ENCODE peak calls at places on chromosomes 3 and 15, in seven cellular contexts. E is activated gamma-delta T cell, N is hippocampal formation, Y is substantia nigra, D is midbrain, H is frontal cortex, W is cardiac fibroblast. Z is an unnamed sample.

GRCh38 chr3:106825962-106826605 is 551.2 kb upstream of the CCDC54 start:
- DNase-seq in E (no peak), N (no peak), Y (no peak), D (no peak), H (no peak), W (peak), Z (no peak)

GRCh38 chr3:99934984-99935797 is 117.5 kb downstream of the CMSS1 start:
- DNase-seq in E (no peak), N (no peak), Y (no peak), D (no peak), H (no peak), W (peak), Z (no peak)

GRCh38 chr3:126496894-126497850 is 20.4 kb downstream of the UROC1 start:
- DNase-seq in E (no peak), N (no peak), Y (no peak), D (no peak), H (no peak), W (no peak), Z (no peak)

GRCh38 chr3:146128179-146128578 is 32.8 kb downstream of the PLOD2 start:
- DNase-seq in E (no peak), N (no peak), Y (no peak), D (no peak), H (no peak), W (no peak), Z (no peak)

GRCh38 chr15:55218068-55218467 is 21.3 kb upstream of the RSL24D1 start:
- DNase-seq in E (no peak), N (no peak), Y (no peak), D (no peak), H (no peak), W (no peak), Z (no peak)

GRCh38 chr3:48727511-48727910 is 10.5 kb upstream of the IP6K2 start:
- DNase-seq in E (no peak), N (no peak), Y (no peak), D (no peak), H (no peak), W (no peak), Z (no peak)

GRCh38 chr15:64004582-64004981 is 41.7 kb downstream of the DAPK2 start:
- DNase-seq in E (no peak), N (no peak), Y (no peak), D (no peak), H (no peak), W (peak), Z (no peak)

GRCh38 chr3:71652786-71653419 is 69.4 kb upstream of the FOXP1 start:
- DNase-seq in E (no peak), N (peak), Y (no peak), D (peak), H (peak), W (peak), Z (no peak)

GRCh38 chr3:128849776-128850542 is 29.5 kb upstream of the ACAD9 start:
- DNase-seq in E (no peak), N (no peak), Y (no peak), D (no peak), H (no peak), W (peak), Z (no peak)

GRCh38 chr3:176767385-176767784 is 429.9 kb downstream of the TBL1XR1 start:
- DNase-seq in E (no peak), N (no peak), Y (no peak), D (no peak), H (no peak), W (peak), Z (no peak)

GRCh38 chr3:159733194-159733860 is 255.3 kb upstream of the IL12A start:
- DNase-seq in E (no peak), N (no peak), Y (no peak), D (no peak), H (no peak), W (peak), Z (no peak)

GRCh38 chr3:42830437-42831320 is 21.4 kb downstream of the ACKR2 start:
- DNase-seq in E (no peak), N (no peak), Y (no peak), D (no peak), H (no peak), W (peak), Z (no peak)

GRCh38 chr3:52456169-52456799 is 880 bp downstream of the NISCH start:
- DNase-seq in E (no peak), N (no peak), Y (no peak), D (no peak), H (peak), W (peak), Z (no peak)

GRCh38 chr15:48096813-48097212 is 24.0 kb upstream of the SLC24A5 start:
- DNase-seq in E (no peak), N (no peak), Y (no peak), D (no peak), H (peak), W (peak), Z (no peak)

GRCh38 chr15:46277994-46278885 is 643.4 kb downstream of the SQOR start:
- DNase-seq in E (no peak), N (peak), Y (no peak), D (no peak), H (no peak), W (no peak), Z (no peak)

GRCh38 chr3:173911446-173911845 is 513.9 kb downstream of the NLGN1 start:
- DNase-seq in E (no peak), N (peak), Y (no peak), D (peak), H (peak), W (no peak), Z (no peak)

GRCh38 chr3:55615039-55615693 is 128.1 kb upstream of the WNT5A start:
- DNase-seq in E (no peak), N (no peak), Y (no peak), D (no peak), H (no peak), W (no peak), Z (no peak)

GRCh38 chr3:190865828-190866227 is 3.3 kb upstream of the GMNC start:
- DNase-seq in E (no peak), N (no peak), Y (no peak), D (no peak), H (no peak), W (peak), Z (no peak)

GRCh38 chr15:41079717-41080116 is 36.4 kb downstream of the INO80 start:
- DNase-seq in E (no peak), N (no peak), Y (no peak), D (no peak), H (no peak), W (no peak), Z (no peak)

GRCh38 chr3:146589899-146590508 is 15.1 kb downstream of the PLSCR5 start:
- DNase-seq in E (no peak), N (no peak), Y (no peak), D (peak), H (peak), W (peak), Z (no peak)

GRCh38 chr15:65791335-65792129 is 561 bp downstream of the DENND4A start:
- DNase-seq in E (peak), N (peak), Y (peak), D (peak), H (peak), W (peak), Z (peak)

GRCh38 chr3:101665357-101665756 is 11.6 kb downstream of the ZBTB11 start:
- DNase-seq in E (no peak), N (no peak), Y (no peak), D (no peak), H (no peak), W (no peak), Z (no peak)

GRCh38 chr3:195446359-195446758 is 3.5 kb upstream of the ACAP2 start:
- DNase-seq in E (no peak), N (no peak), Y (no peak), D (no peak), H (no peak), W (no peak), Z (no peak)

GRCh38 chr3:14550651-14551611 is 10.8 kb upstream of the GRIP2 start:
- DNase-seq in E (no peak), N (no peak), Y (no peak), D (no peak), H (no peak), W (peak), Z (no peak)

GRCh38 chr15:67126551-67127333 is 61.3 kb downstream of the SMAD3 start:
- DNase-seq in E (no peak), N (no peak), Y (no peak), D (no peak), H (no peak), W (peak), Z (no peak)

GRCh38 chr3:83523470-83524073 is 1435.2 kb upstream of the CADM2 start:
- DNase-seq in E (no peak), N (peak), Y (no peak), D (peak), H (no peak), W (peak), Z (no peak)

GRCh38 chr3:189995129-189995528 is 125.6 kb downstream of the P3H2 start:
- DNase-seq in E (no peak), N (no peak), Y (no peak), D (no peak), H (no peak), W (peak), Z (no peak)

GRCh38 chr3:116517308-116517707 is 72.0 kb upstream of the LSAMP start:
- DNase-seq in E (no peak), N (no peak), Y (no peak), D (no peak), H (no peak), W (no peak), Z (no peak)

GRCh38 chr3:134544306-134544705 is 58.4 kb downstream of the CEP63 start:
- DNase-seq in E (no peak), N (no peak), Y (no peak), D (no peak), H (no peak), W (no peak), Z (no peak)

GRCh38 chr3:45273681-45274515 is 47.8 kb upstream of the TMEM158 start:
- DNase-seq in E (no peak), N (no peak), Y (no peak), D (no peak), H (no peak), W (peak), Z (no peak)

GRCh38 chr3:108136888-108137814 is 46.3 kb upstream of the CD47 start:
- DNase-seq in E (no peak), N (no peak), Y (no peak), D (no peak), H (no peak), W (no peak), Z (no peak)

GRCh38 chr3:28726840-28727239 is 378.2 kb upstream of the AZI2 start:
- DNase-seq in E (no peak), N (no peak), Y (no peak), D (no peak), H (no peak), W (peak), Z (no peak)